ENCODE peak calls at places on chromosomes 7 and 10, in six cellular contexts. Z is NCI-H2081; Q is H54; A is substantia nigra; V is stimulated activated CD8-positive, alpha-beta memory T cell treated with anti-CD3 and anti-CD28 coated beads, Interleukin-2, amount 100 ng/mL, for 48 hours; H is GOT3. F is an unnamed sample.

GRCh38 chr7:116968626-116969025 is 15.3 kb downstream of the ST7 start:
- DNase-seq in Z (no peak), Q (no peak), A (no peak), V (no peak), H (no peak), F (no peak)

GRCh38 chr7:47143344-47143743 is 438.6 kb downstream of the TNS3 start:
- DNase-seq in Z (no peak), Q (no peak), A (no peak), V (no peak), H (no peak), F (no peak)

GRCh38 chr10:48683893-48684292 is 780 bp upstream of the WDFY4 start:
- DNase-seq in Z (no peak), Q (no peak), A (no peak), V (no peak), H (no peak), F (no peak)

GRCh38 chr10:105192146-105192545 is 551.1 kb downstream of the SORCS3 start:
- DNase-seq in Z (no peak), Q (no peak), A (no peak), V (no peak), H (no peak), F (no peak)

GRCh38 chr7:151904270-151904669 is 27.4 kb upstream of the PRKAG2 start:
- DNase-seq in Z (no peak), Q (no peak), A (no peak), V (no peak), H (no peak), F (no peak)

GRCh38 chr7:133230591-133231194 is 22.2 kb upstream of the EXOC4 start:
- DNase-seq in Z (peak), Q (peak), A (no peak), V (no peak), H (no peak), F (peak)

GRCh38 chr7:1906988-1907745 is 237.1 kb downstream of the ELFN1 start:
- DNase-seq in Z (no peak), Q (no peak), A (no peak), V (no peak), H (no peak), F (no peak)

GRCh38 chr10:52701647-52702046 is 70.9 kb downstream of the MBL2 start:
- DNase-seq in Z (no peak), Q (no peak), A (no peak), V (no peak), H (no peak), F (no peak)

GRCh38 chr10:21811245-21811585 is 192.3 kb downstream of the DNAJC1 start:
- DNase-seq in Z (no peak), Q (no peak), A (no peak), V (no peak), H (no peak), F (no peak)

F was measured in activated T-cell treated with anti-CD3 and anti-CD28 coated beads, Interleukin-2, amount 50 U/mL, for 48 hours.